ENCODE peak calls at places on chromosomes 3 and 15, in five cellular contexts. M is HCT116, J is K562, Z is HepG2, S is upper lobe of left lung. Y is an unnamed sample.

GRCh38 chr3:59388555-59389280 is 338.9 kb upstream of the CFAP20DC start:
- ATAC-seq in M (no peak), J (no peak), Z (no peak), S (no peak), Y (no peak)

GRCh38 chr3:193825617-193826016 is 232.6 kb downstream of the OPA1 start:
- ATAC-seq in M (no peak), J (peak), Z (no peak), S (peak), Y (no peak)

GRCh38 chr3:58117561-58118305 is 93.0 kb downstream of the DNASE1L3 start:
- ATAC-seq in M (no peak), J (no peak), Z (no peak), S (no peak), Y (peak)

GRCh38 chr3:31895471-31895870 is 85.6 kb downstream of the OSBPL10 start:
- ATAC-seq in M (no peak), J (no peak), Z (no peak), S (no peak), Y (no peak)

GRCh38 chr3:158768881-158769518 is 32.9 kb upstream of the MFSD1 start:
- ATAC-seq in M (no peak), J (peak), Z (peak), S (peak), Y (peak)

GRCh38 chr15:32901192-32901591 is 183.4 kb downstream of the GREM1 start:
- ATAC-seq in M (no peak), J (no peak), Z (no peak), S (no peak), Y (no peak)

GRCh38 chr3:126753191-126754160 is 49.4 kb downstream of the CHCHD6 start:
- ATAC-seq in M (no peak), J (no peak), Z (peak), S (peak), Y (no peak)

GRCh38 chr3:48587686-48588085 is 7.4 kb downstream of the COL7A1 start:
- ATAC-seq in M (no peak), J (no peak), Z (no peak), S (no peak), Y (no peak)

GRCh38 chr3:184712248-184712559 is 340 bp upstream of the MAGEF1 start:
- ATAC-seq in M (no peak), J (peak), Z (no peak), S (no peak), Y (no peak)

GRCh38 chr3:131543714-131544113 is 40.9 kb upstream of the MRPL3 start:
- ATAC-seq in M (peak), J (no peak), Z (no peak), S (peak), Y (peak)

GRCh38 chr15:84839714-84840113 is 22.6 kb downstream of the ALPK3 start:
- ATAC-seq in M (no peak), J (no peak), Z (no peak), S (no peak), Y (no peak)

GRCh38 chr15:71444866-71445590 is 329.8 kb downstream of the THSD4 start:
- ATAC-seq in M (peak), J (no peak), Z (peak), S (no peak), Y (no peak)

GRCh38 chr3:78724886-78725285 is 1042.9 kb downstream of the ROBO1 start:
- ATAC-seq in M (no peak), J (no peak), Z (no peak), S (no peak), Y (no peak)

GRCh38 chr3:116246406-116246805 is 198.9 kb downstream of the LSAMP start:
- ATAC-seq in M (no peak), J (no peak), Z (no peak), S (no peak), Y (no peak)

GRCh38 chr15:72086920-72087648 is 30.9 kb downstream of the MYO9A start:
- ATAC-seq in M (no peak), J (no peak), Z (no peak), S (peak), Y (no peak)

GRCh38 chr15:80436511-80437307 is 32.5 kb downstream of the ARNT2 start:
- ATAC-seq in M (peak), J (no peak), Z (peak), S (no peak), Y (no peak)

GRCh38 chr3:151144756-151145155 is 58.3 kb downstream of the GPR171 start:
- ATAC-seq in M (no peak), J (no peak), Z (no peak), S (no peak), Y (no peak)

GRCh38 chr15:45660231-45660979 is 25.6 kb downstream of the SQOR start:
- ATAC-seq in M (peak), J (peak), Z (no peak), S (no peak), Y (no peak)

GRCh38 chr15:82750831-82751181 is 41.1 kb upstream of the AP3B2 start:
- ATAC-seq in M (peak), J (peak), Z (peak), S (no peak), Y (no peak)

GRCh38 chr15:79057050-79057449 is 33.5 kb downstream of the RASGRF1 start:
- ATAC-seq in M (no peak), J (no peak), Z (no peak), S (no peak), Y (no peak)

GRCh38 chr3:149638401-149639092 is 19.3 kb downstream of the WWTR1 start:
- ATAC-seq in M (no peak), J (no peak), Z (no peak), S (peak), Y (peak)

GRCh38 chr3:152444029-152444641 is 175.4 kb downstream of the MBNL1 start:
- ATAC-seq in M (peak), J (peak), Z (peak), S (peak), Y (no peak)

GRCh38 chr3:141413387-141414140 is 45.3 kb downstream of the ZBTB38 start:
- ATAC-seq in M (no peak), J (no peak), Z (no peak), S (no peak), Y (no peak)

GRCh38 chr3:10709110-10709781 is 106.8 kb upstream of the SLC6A11 start:
- ATAC-seq in M (peak), J (peak), Z (peak), S (no peak), Y (no peak)

GRCh38 chr3:193800138-193801043 is 207.4 kb downstream of the OPA1 start:
- ATAC-seq in M (no peak), J (peak), Z (no peak), S (no peak), Y (no peak)

GRCh38 chr3:183290216-183290615 is 37.2 kb downstream of the B3GNT5 start:
- ATAC-seq in M (no peak), J (no peak), Z (no peak), S (no peak), Y (no peak)

GRCh38 chr3:47083786-47084185 is 80.1 kb downstream of the SETD2 start:
- ATAC-seq in M (no peak), J (no peak), Z (no peak), S (peak), Y (no peak)

GRCh38 chr15:51759557-51760070 is 8.2 kb downstream of the TMOD2 start:
- ATAC-seq in M (peak), J (peak), Z (peak), S (peak), Y (peak)

GRCh38 chr3:197038604-197039003 is 9.0 kb upstream of the MELTF start:
- ATAC-seq in M (no peak), J (peak), Z (peak), S (no peak), Y (no peak)

GRCh38 chr3:174821477-174821876 is 37.7 kb upstream of the NAALADL2 start:
- ATAC-seq in M (no peak), J (no peak), Z (no peak), S (no peak), Y (no peak)

GRCh38 chr15:30044377-30044776 is 38.4 kb upstream of the GOLGA8J start:
- ATAC-seq in M (no peak), J (no peak), Z (no peak), S (peak), Y (no peak)

GRCh38 chr3:101703169-101703568 is 16.7 kb upstream of the RPL24 start:
- ATAC-seq in M (peak), J (peak), Z (no peak), S (no peak), Y (no peak)

GRCh38 chr15:60661075-60661645 is 182.2 kb upstream of the ICE2 start:
- ATAC-seq in M (no peak), J (no peak), Z (no peak), S (no peak), Y (no peak)

GRCh38 chr15:48355377-48355776 is 24.1 kb downstream of the DUT start:
- ATAC-seq in M (no peak), J (peak), Z (peak), S (peak), Y (peak)

GRCh38 chr15:37880009-37880834 is 54.2 kb upstream of the TMCO5A start:
- ATAC-seq in M (peak), J (peak), Z (peak), S (peak), Y (no peak)
- TF ChIP-seq POLR2AphosphoS5 in M (no peak), J (no peak), Z (no peak), S (no peak), Y (no peak)

GRCh38 chr3:178304758-178305157 is 231.5 kb upstream of the KCNMB2 start:
- ATAC-seq in M (no peak), J (no peak), Z (no peak), S (no peak), Y (no peak)
- H3K4me3 ChIP-seq in M (no peak), J (no peak), Z (no peak), S (no peak), Y (no peak)

GRCh38 chr15:68783226-68784054 is 37.3 kb downstream of the ANP32A start:
- ATAC-seq in M (peak), J (peak), Z (peak), S (peak), Y (peak)
- TF ChIP-seq POLR2A in M (no peak), J (no peak), Z (no peak), S (no peak), Y (no peak)

GRCh38 chr3:195072916-195073564 is 197.9 kb downstream of the XXYLT1 start:
- ATAC-seq in M (no peak), J (no peak), Z (no peak), S (no peak), Y (no peak)

GRCh38 chr3:195071011-195071728 is 199.8 kb downstream of the XXYLT1 start:
- ATAC-seq in M (no peak), J (no peak), Z (no peak), S (no peak), Y (no peak)

GRCh38 chr3:195073866-195074860 is 196.8 kb downstream of the XXYLT1 start:
- ATAC-seq in M (no peak), J (peak), Z (no peak), S (no peak), Y (no peak)

GRCh38 chr3:195070321-195070720 is 200.6 kb downstream of the XXYLT1 start:
- ATAC-seq in M (no peak), J (no peak), Z (no peak), S (no peak), Y (no peak)

GRCh38 chr3:195071916-195072820 is 198.8 kb downstream of the XXYLT1 start:
- ATAC-seq in M (no peak), J (no peak), Z (no peak), S (no peak), Y (no peak)
- TF ChIP-seq POLR2AphosphoS5 in M (no peak), J (no peak), Z (no peak), S (no peak), Y (no peak)

GRCh38 chr15:66477011-66477410 is 20.6 kb downstream of the SNAPC5 start:
- ATAC-seq in M (no peak), J (no peak), Z (no peak), S (peak), Y (no peak)

GRCh38 chr15:66474140-66474539 is 23.4 kb downstream of the SNAPC5 start:
- ATAC-seq in M (no peak), J (no peak), Z (no peak), S (no peak), Y (no peak)

GRCh38 chr15:66476535-66476934 is 21.0 kb downstream of the SNAPC5 start:
- ATAC-seq in M (no peak), J (no peak), Z (no peak), S (peak), Y (no peak)

DNA sequence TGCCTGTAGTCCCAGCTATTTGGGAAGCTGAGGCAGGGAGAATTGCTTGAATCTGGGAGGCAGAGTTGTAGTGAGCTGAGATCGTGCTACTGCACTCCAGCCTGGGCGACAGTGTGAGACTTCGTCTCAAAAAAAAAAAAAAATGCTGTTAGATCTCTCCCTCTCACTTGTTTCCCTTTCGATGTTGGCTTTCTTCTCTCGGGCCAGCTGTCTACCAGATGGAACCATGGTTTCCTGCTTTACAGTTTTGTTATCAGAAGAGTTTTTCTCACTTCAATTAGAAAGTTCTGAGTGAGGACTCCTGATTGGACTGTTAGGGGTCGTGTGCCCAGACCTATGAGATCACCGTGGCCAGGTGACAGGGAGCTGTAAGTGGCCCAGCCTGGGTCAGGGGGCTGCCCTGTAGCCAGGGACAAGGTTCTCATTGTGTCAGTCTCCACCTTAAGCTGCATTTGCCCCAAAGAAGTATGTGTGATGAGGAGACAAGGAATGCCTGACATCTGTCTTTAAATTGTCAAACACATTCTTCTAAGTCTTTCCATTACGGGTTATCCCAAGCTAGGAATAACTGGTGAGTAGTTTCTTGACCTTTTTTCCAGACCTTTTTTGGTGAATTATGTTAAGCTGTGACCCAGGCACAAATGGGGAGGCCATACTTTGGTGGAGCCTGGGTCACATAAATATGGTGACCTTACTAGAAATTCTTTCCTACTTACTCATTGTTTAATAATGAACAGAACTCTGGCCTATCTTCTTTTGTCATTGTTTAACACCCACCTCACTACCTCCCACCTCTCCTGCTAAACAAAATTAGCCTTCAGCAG is 25.2 kb downstream of the SNAPC5 start:
- ATAC-seq in M (peak), J (no peak), Z (peak), S (no peak), Y (no peak)
- H3K4me3 ChIP-seq in M (no peak), J (no peak), Z (no peak), S (no peak), Y (no peak)

DNA sequence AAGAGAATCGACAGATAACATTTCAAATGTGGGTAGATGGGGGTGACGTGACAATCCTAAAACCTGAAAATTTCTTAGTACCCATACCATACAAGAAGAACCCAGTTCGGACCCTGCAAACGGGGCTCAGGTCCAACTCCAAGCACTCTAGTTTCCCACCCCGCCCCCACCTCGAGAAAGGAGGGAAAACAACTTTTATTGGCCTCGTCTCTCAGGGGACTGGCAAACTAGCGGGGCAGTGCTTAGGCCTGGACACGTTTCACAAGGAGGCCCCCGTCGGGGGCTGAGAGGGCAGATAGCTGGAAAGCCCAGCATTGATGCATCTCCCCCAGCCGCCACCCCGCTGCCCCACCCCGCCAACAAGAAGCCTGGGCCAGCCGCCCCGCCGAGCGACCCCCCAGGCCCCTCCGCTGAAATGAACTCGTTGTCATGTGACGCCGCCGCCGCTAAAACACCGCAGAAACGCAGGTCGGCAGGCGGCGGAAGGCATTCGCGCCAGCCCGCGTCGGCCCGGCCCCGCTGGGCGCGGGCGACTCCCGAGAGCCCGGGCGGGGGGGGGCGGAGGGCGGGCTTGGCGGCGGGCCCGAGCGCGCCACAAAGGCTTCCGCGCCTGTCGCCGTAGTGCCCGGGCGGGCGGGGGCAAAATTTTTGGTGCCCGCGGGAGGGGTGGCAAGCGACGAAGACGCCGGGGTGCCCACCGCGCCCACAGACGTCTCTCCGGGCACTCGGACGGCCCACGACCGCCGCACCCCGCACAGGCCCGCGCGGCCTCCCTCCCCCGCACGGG is 726 bp downstream of the STAG1 start:
- ATAC-seq in M (peak), J (peak), Z (peak), S (peak), Y (peak)
- TF ChIP-seq POLR2A in M (no peak), J (peak), Z (peak), S (no peak), Y (no peak)

DNA sequence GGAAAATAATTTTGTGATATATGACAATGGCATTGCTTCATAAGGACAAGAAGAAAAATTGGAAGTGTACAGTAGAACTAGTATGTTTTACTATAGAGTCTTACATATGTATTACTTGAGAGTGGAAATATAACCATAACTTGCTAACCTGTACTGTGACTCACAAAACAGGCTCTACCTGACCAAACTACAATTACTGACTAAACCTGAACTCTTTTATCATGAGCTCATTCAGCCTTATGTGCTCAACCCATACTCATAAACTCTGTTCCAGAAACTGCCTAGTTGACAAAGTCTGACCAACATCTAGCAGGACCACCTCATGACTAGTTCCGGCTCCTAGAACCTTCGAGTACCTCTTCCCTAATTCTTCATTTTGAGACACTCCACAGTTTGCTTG is 6.3 kb downstream of the CDIN1 start:
- ATAC-seq in M (peak), J (no peak), Z (no peak), S (no peak), Y (no peak)
- TF ChIP-seq POLR2AphosphoS5 in M (no peak), J (no peak), Z (no peak), S (no peak), Y (no peak)

GRCh38 chr3:53043738-53044137 is 2.1 kb downstream of the SFMBT1 start:
- ATAC-seq in M (no peak), J (no peak), Z (no peak), S (no peak), Y (no peak)
- H3K4me3 ChIP-seq in M (no peak), J (no peak), Z (peak), S (no peak), Y (no peak)